ENCODE peak calls at places on chromosomes 3 and 15, in eight cellular contexts. One of them, this sample, is unnamed.

GRCh38 chr3:71168961-71169411 is 414.5 kb downstream of the FOXP1 start:
- DNase-seq in skeletal muscle cell: no peak
- DNase-seq in cardiac muscle cell: peak; percentile 26
- DNase-seq in adipocyte: no peak
- DNase-seq in CD8-positive, alpha-beta memory T cell: no peak
- DNase-seq in GM23338: no peak
- DNase-seq in right lobe of liver: no peak
- DNase-seq in CD8-positive, alpha-beta T cell: no peak
- DNase-seq in this sample: no peak

GRCh38 chr15:29035571-29036285 is 150.0 kb downstream of the APBA2 start:
- DNase-seq in skeletal muscle cell: no peak
- DNase-seq in cardiac muscle cell: no peak
- DNase-seq in adipocyte: no peak
- DNase-seq in CD8-positive, alpha-beta memory T cell: no peak
- DNase-seq in GM23338: no peak
- DNase-seq in right lobe of liver: no peak
- DNase-seq in CD8-positive, alpha-beta T cell: no peak
- DNase-seq in this sample: no peak

GRCh38 chr15:61243984-61244593 is 15.0 kb upstream of the RORA start:
- DNase-seq in skeletal muscle cell: no peak
- DNase-seq in cardiac muscle cell: no peak
- DNase-seq in adipocyte: no peak
- DNase-seq in CD8-positive, alpha-beta memory T cell: no peak
- DNase-seq in GM23338: no peak
- DNase-seq in right lobe of liver: no peak
- DNase-seq in CD8-positive, alpha-beta T cell: no peak
- DNase-seq in this sample: no peak

GRCh38 chr15:97875513-97876285 is 84.8 kb upstream of the ARRDC4 start:
- DNase-seq in skeletal muscle cell: no peak
- DNase-seq in cardiac muscle cell: no peak
- DNase-seq in adipocyte: no peak
- DNase-seq in CD8-positive, alpha-beta memory T cell: no peak
- DNase-seq in GM23338: peak; percentile 62
- DNase-seq in right lobe of liver: peak; percentile 63
- DNase-seq in CD8-positive, alpha-beta T cell: no peak
- DNase-seq in this sample: no peak

GRCh38 chr3:136898954-136899353 is 36.9 kb downstream of the NCK1 start:
- DNase-seq in skeletal muscle cell: no peak
- DNase-seq in cardiac muscle cell: no peak
- DNase-seq in adipocyte: no peak
- DNase-seq in CD8-positive, alpha-beta memory T cell: no peak
- DNase-seq in GM23338: no peak
- DNase-seq in right lobe of liver: no peak
- DNase-seq in CD8-positive, alpha-beta T cell: no peak
- DNase-seq in this sample: no peak

GRCh38 chr15:93331545-93332117 is 242.6 kb upstream of the RGMA start:
- DNase-seq in skeletal muscle cell: no peak
- DNase-seq in cardiac muscle cell: no peak
- DNase-seq in adipocyte: no peak
- DNase-seq in CD8-positive, alpha-beta memory T cell: no peak
- DNase-seq in GM23338: peak; percentile 90
- DNase-seq in right lobe of liver: no peak
- DNase-seq in CD8-positive, alpha-beta T cell: no peak
- DNase-seq in this sample: no peak

GRCh38 chr3:145842302-145842897 is 318.6 kb downstream of the PLOD2 start:
- DNase-seq in skeletal muscle cell: no peak
- DNase-seq in cardiac muscle cell: no peak
- DNase-seq in adipocyte: no peak
- DNase-seq in CD8-positive, alpha-beta memory T cell: no peak
- DNase-seq in GM23338: no peak
- DNase-seq in right lobe of liver: no peak
- DNase-seq in CD8-positive, alpha-beta T cell: no peak
- DNase-seq in this sample: no peak

GRCh38 chr3:98583766-98584165 is 9.6 kb downstream of the CPOX start:
- DNase-seq in skeletal muscle cell: no peak
- DNase-seq in cardiac muscle cell: no peak
- DNase-seq in adipocyte: no peak
- DNase-seq in CD8-positive, alpha-beta memory T cell: no peak
- DNase-seq in GM23338: no peak
- DNase-seq in right lobe of liver: no peak
- DNase-seq in CD8-positive, alpha-beta T cell: no peak
- DNase-seq in this sample: no peak

GRCh38 chr3:135860761-135861160 is 104.8 kb upstream of the PPP2R3A start:
- DNase-seq in skeletal muscle cell: no peak
- DNase-seq in cardiac muscle cell: no peak
- DNase-seq in adipocyte: no peak
- DNase-seq in CD8-positive, alpha-beta memory T cell: no peak
- DNase-seq in GM23338: no peak
- DNase-seq in right lobe of liver: no peak
- DNase-seq in CD8-positive, alpha-beta T cell: no peak
- DNase-seq in this sample: no peak

GRCh38 chr3:152271465-152272035 is 2.8 kb downstream of the MBNL1 start:
- DNase-seq in skeletal muscle cell: no peak
- DNase-seq in cardiac muscle cell: no peak
- DNase-seq in adipocyte: peak; percentile 47
- DNase-seq in CD8-positive, alpha-beta memory T cell: no peak
- DNase-seq in GM23338: no peak
- DNase-seq in right lobe of liver: no peak
- DNase-seq in CD8-positive, alpha-beta T cell: no peak
- DNase-seq in this sample: no peak
- H3K4me3 ChIP-seq in skeletal muscle cell: peak overlapping the region; percentile 76
- H3K4me3 ChIP-seq in cardiac muscle cell: peak overlapping the region; percentile 79
- H3K4me3 ChIP-seq in adipocyte: peak overlapping the region; percentile 92
- H3K4me3 ChIP-seq in CD8-positive, alpha-beta memory T cell: peak overlapping the region; percentile 97
- H3K4me3 ChIP-seq in GM23338: peak overlapping the region; percentile 92
- H3K4me3 ChIP-seq in right lobe of liver: peak overlapping the region; percentile 83
- H3K4me3 ChIP-seq in CD8-positive, alpha-beta T cell: peak overlapping the region; percentile 94
- H3K4me3 ChIP-seq in this sample: peak overlapping the region; percentile 91

GRCh38 chr3:125104639-125105038 is 48.8 kb upstream of the HEG1 start:
- DNase-seq in skeletal muscle cell: no peak
- DNase-seq in cardiac muscle cell: peak; percentile 68
- DNase-seq in adipocyte: no peak
- DNase-seq in CD8-positive, alpha-beta memory T cell: no peak
- DNase-seq in GM23338: no peak
- DNase-seq in right lobe of liver: no peak
- DNase-seq in CD8-positive, alpha-beta T cell: no peak
- DNase-seq in this sample: peak; percentile 34
- H3K4me3 ChIP-seq in skeletal muscle cell: no peak overlapping the region
- H3K4me3 ChIP-seq in cardiac muscle cell: no peak overlapping the region
- H3K4me3 ChIP-seq in adipocyte: no peak overlapping the region
- H3K4me3 ChIP-seq in CD8-positive, alpha-beta memory T cell: no peak overlapping the region
- H3K4me3 ChIP-seq in GM23338: no peak overlapping the region
- H3K4me3 ChIP-seq in right lobe of liver: no peak overlapping the region
- H3K4me3 ChIP-seq in CD8-positive, alpha-beta T cell: no peak overlapping the region
- H3K4me3 ChIP-seq in this sample: no peak overlapping the region

DNA sequence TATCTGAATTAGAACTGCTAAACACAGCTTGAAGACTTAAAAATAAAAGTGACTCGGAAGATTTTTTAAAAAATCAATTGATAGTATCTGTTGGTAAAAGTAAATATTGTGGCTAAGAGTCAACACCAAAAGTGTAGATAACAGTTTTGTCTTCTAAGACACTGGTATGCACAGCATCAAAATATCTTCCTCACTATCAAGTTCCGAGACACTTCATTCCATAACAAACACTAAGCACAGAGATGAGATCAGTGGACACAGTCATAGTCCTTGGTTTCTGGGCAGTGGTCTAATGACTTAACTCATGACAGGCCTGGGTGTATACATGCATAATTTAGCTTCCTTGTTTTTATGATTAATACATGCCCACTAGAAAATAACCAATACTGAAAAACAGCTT is 63.2 kb downstream of the PXYLP1 start:
- DNase-seq in skeletal muscle cell: peak; percentile 31
- DNase-seq in cardiac muscle cell: peak; percentile 59
- DNase-seq in adipocyte: peak; percentile 56
- DNase-seq in CD8-positive, alpha-beta memory T cell: no peak
- DNase-seq in GM23338: no peak
- DNase-seq in right lobe of liver: no peak
- DNase-seq in CD8-positive, alpha-beta T cell: no peak
- DNase-seq in this sample: no peak
- H3K4me3 ChIP-seq in skeletal muscle cell: no peak overlapping the region
- H3K4me3 ChIP-seq in cardiac muscle cell: no peak overlapping the region
- H3K4me3 ChIP-seq in adipocyte: peak overlapping the region; percentile 84
- H3K4me3 ChIP-seq in CD8-positive, alpha-beta memory T cell: peak overlapping the region; percentile 20
- H3K4me3 ChIP-seq in GM23338: no peak overlapping the region
- H3K4me3 ChIP-seq in right lobe of liver: peak overlapping the region; percentile 34
- H3K4me3 ChIP-seq in CD8-positive, alpha-beta T cell: peak overlapping the region; percentile 24
- H3K4me3 ChIP-seq in this sample: peak overlapping the region; percentile 42

GRCh38 chr3:150759319-150759718 is 3.6 kb downstream of the SIAH2 start:
- DNase-seq in skeletal muscle cell: no peak
- DNase-seq in cardiac muscle cell: no peak
- DNase-seq in adipocyte: no peak
- DNase-seq in CD8-positive, alpha-beta memory T cell: no peak
- DNase-seq in GM23338: no peak
- DNase-seq in right lobe of liver: no peak
- DNase-seq in CD8-positive, alpha-beta T cell: no peak
- DNase-seq in this sample: no peak

GRCh38 chr3:150757768-150758167 is 5.2 kb downstream of the SIAH2 start:
- DNase-seq in skeletal muscle cell: no peak
- DNase-seq in cardiac muscle cell: no peak
- DNase-seq in adipocyte: no peak
- DNase-seq in CD8-positive, alpha-beta memory T cell: no peak
- DNase-seq in GM23338: no peak
- DNase-seq in right lobe of liver: no peak
- DNase-seq in CD8-positive, alpha-beta T cell: no peak
- DNase-seq in this sample: no peak

GRCh38 chr3:150761831-150762661 is 923 bp downstream of the SIAH2 start:
- DNase-seq in skeletal muscle cell: no peak
- DNase-seq in cardiac muscle cell: peak; percentile 60
- DNase-seq in adipocyte: peak; percentile 84
- DNase-seq in CD8-positive, alpha-beta memory T cell: peak; percentile 15
- DNase-seq in GM23338: peak; percentile 81
- DNase-seq in right lobe of liver: peak; percentile 73
- DNase-seq in CD8-positive, alpha-beta T cell: peak; percentile 20
- DNase-seq in this sample: peak; percentile 93

GRCh38 chr3:150760431-150761200 is 2.4 kb downstream of the SIAH2 start:
- DNase-seq in skeletal muscle cell: no peak
- DNase-seq in cardiac muscle cell: no peak
- DNase-seq in adipocyte: peak; percentile 53
- DNase-seq in CD8-positive, alpha-beta memory T cell: no peak
- DNase-seq in GM23338: no peak
- DNase-seq in right lobe of liver: no peak
- DNase-seq in CD8-positive, alpha-beta T cell: no peak
- DNase-seq in this sample: no peak

DNA sequence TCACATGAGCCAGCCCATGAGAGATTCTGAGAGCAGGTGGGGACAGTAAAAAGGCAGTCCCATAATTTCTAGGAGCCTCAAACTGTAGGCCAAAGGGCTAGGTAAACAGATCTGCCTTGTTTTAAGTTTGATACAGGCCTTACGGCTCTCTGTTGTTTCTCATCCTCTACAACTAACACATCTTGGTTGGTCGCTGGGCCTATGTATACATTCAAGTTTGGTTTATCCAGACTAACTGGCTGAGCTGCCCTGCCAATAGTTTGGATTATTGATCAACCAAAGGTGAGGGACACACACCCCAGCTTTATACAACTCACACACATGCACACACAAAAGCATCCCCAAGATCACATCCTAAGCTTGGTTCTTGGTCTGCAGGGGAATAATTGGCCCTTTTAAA is 3.0 kb downstream of the SIAH2 start:
- DNase-seq in skeletal muscle cell: no peak
- DNase-seq in cardiac muscle cell: no peak
- DNase-seq in adipocyte: no peak
- DNase-seq in CD8-positive, alpha-beta memory T cell: no peak
- DNase-seq in GM23338: no peak
- DNase-seq in right lobe of liver: no peak
- DNase-seq in CD8-positive, alpha-beta T cell: no peak
- DNase-seq in this sample: no peak
- H3K4me3 ChIP-seq in skeletal muscle cell: peak overlapping the region; percentile 78
- H3K4me3 ChIP-seq in cardiac muscle cell: no peak overlapping the region
- H3K4me3 ChIP-seq in adipocyte: peak overlapping the region; percentile 95
- H3K4me3 ChIP-seq in CD8-positive, alpha-beta memory T cell: peak overlapping the region; percentile 83
- H3K4me3 ChIP-seq in GM23338: no peak overlapping the region
- H3K4me3 ChIP-seq in right lobe of liver: peak overlapping the region; percentile 75
- H3K4me3 ChIP-seq in CD8-positive, alpha-beta T cell: peak overlapping the region; percentile 81
- H3K4me3 ChIP-seq in this sample: peak overlapping the region; percentile 86